ENCODE peak calls at places on chromosomes 13 and 19, in five cellular contexts. V is SK-N-SH, I is K562, N is IMR-90, O is GM12878. U is an unnamed sample.

GRCh38 chr19:9839415-9839814 is 4.3 kb downstream of the PIN1 start:
- DNase-seq in V (no peak), I (no peak), N (peak), O (no peak), U (no peak)

GRCh38 chr19:34461375-34462100 is 20.0 kb upstream of the WTIP start:
- DNase-seq in V (no peak), I (no peak), N (peak), O (no peak), U (no peak)

GRCh38 chr13:113756441-113757097 is 2.5 kb upstream of the TMEM255B start:
- DNase-seq in V (no peak), I (no peak), N (peak), O (no peak), U (no peak)

GRCh38 chr19:16376649-16377048 is 52.0 kb downstream of the KLF2 start:
- DNase-seq in V (peak), I (peak), N (no peak), O (no peak), U (peak)

GRCh38 chr13:102136735-102137296 is 265.0 kb downstream of the FGF14 start:
- DNase-seq in V (no peak), I (no peak), N (no peak), O (no peak), U (no peak)

GRCh38 chr19:57664269-57665127 is 4.2 kb upstream of the ZSCAN4 start:
- DNase-seq in V (peak), I (peak), N (peak), O (no peak), U (no peak)

GRCh38 chr19:50510700-50511068 is 307 bp downstream of the JOSD2 start:
- DNase-seq in V (no peak), I (no peak), N (no peak), O (no peak), U (no peak)

GRCh38 chr13:44755872-44756271 is 179.7 kb upstream of the TSC22D1 start:
- DNase-seq in V (no peak), I (no peak), N (peak), O (no peak), U (no peak)

GRCh38 chr13:80509264-80509663 is 168.3 kb upstream of the SPRY2 start:
- DNase-seq in V (no peak), I (no peak), N (no peak), O (no peak), U (no peak)

GRCh38 chr13:20159646-20160345 is 1.1 kb downstream of the GJA3 start:
- DNase-seq in V (no peak), I (no peak), N (peak), O (no peak), U (no peak)

GRCh38 chr19:28497137-28497536 is 715.8 kb downstream of the UQCRFS1 start:
- DNase-seq in V (no peak), I (no peak), N (no peak), O (no peak), U (no peak)

GRCh38 chr19:36573948-36574726 is 1.0 kb upstream of the ZNF529 start:
- DNase-seq in V (no peak), I (peak), N (peak), O (no peak), U (no peak)

GRCh38 chr13:110415669-110416068 is 108.6 kb downstream of the COL4A2 start:
- DNase-seq in V (no peak), I (peak), N (peak), O (no peak), U (peak)

GRCh38 chr13:30656178-30656577 is 38.5 kb downstream of the USPL1 start:
- DNase-seq in V (no peak), I (no peak), N (no peak), O (no peak), U (no peak)

GRCh38 chr19:11046608-11047354 is 42.5 kb upstream of the LDLR start:
- DNase-seq in V (no peak), I (no peak), N (no peak), O (peak), U (no peak)

GRCh38 chr19:14428882-14429416 is 4.2 kb upstream of the PKN1 start:
- DNase-seq in V (no peak), I (no peak), N (no peak), O (no peak), U (no peak)

GRCh38 chr13:47459512-47459911 is 541.6 kb downstream of the SUCLA2 start:
- DNase-seq in V (peak), I (no peak), N (peak), O (no peak), U (no peak)

GRCh38 chr19:39409207-39409885 is 2.7 kb downstream of the ZFP36 start:
- DNase-seq in V (peak), I (peak), N (peak), O (no peak), U (peak)

GRCh38 chr13:91719033-91719432 is 320.6 kb downstream of the GPC5 start:
- DNase-seq in V (no peak), I (peak), N (peak), O (no peak), U (no peak)

GRCh38 chr19:15616183-15616582 is 1.2 kb downstream of the CYP4F8 start:
- DNase-seq in V (no peak), I (no peak), N (no peak), O (no peak), U (no peak)

GRCh38 chr13:48131481-48131992 is 36.6 kb upstream of the MED4 start:
- DNase-seq in V (no peak), I (no peak), N (no peak), O (no peak), U (no peak)

DNA sequence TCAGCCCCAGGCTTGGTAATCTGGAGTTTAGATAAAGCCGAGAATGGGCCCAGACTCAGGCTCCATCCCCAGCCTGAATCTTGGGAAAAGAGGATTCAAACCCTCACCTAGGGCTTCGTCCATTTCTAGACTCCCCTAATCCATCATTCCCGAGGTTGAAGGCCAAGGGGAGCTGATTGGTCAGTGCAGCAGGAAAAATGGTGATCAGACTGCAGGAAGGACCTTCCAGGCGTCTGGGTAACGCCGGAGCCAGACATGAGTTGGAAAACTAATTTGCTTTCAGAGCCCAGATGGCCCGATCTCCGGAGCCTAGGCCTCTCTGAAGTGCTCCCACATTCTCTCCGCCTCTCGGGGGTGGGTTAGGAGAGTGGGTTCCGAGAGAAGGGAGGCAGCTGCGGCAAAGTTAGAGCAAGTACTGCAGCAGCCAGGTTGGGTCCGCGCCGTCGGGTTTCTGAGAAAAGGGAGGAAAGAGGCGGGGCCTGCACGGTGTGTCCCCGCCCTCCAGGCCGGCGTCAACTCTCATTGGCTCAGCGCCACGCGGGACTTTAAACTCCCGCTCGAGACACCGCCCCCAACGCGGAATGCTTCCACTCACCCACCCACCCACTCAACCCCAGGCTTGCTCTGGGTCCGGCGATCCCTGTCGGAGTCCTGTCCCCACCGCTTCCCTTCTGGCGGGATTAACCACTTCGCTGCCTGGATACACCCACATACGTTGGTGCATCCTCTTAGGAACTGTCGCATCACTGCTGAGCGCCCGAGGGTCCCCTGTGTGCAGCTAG is 788 bp upstream of the RTBDN start:
- DNase-seq in V (peak), I (peak), N (no peak), O (no peak), U (peak)
- TF ChIP-seq RCOR1 in V (no peak), I (no peak), N (no peak), O (no peak), U (no peak)

DNA sequence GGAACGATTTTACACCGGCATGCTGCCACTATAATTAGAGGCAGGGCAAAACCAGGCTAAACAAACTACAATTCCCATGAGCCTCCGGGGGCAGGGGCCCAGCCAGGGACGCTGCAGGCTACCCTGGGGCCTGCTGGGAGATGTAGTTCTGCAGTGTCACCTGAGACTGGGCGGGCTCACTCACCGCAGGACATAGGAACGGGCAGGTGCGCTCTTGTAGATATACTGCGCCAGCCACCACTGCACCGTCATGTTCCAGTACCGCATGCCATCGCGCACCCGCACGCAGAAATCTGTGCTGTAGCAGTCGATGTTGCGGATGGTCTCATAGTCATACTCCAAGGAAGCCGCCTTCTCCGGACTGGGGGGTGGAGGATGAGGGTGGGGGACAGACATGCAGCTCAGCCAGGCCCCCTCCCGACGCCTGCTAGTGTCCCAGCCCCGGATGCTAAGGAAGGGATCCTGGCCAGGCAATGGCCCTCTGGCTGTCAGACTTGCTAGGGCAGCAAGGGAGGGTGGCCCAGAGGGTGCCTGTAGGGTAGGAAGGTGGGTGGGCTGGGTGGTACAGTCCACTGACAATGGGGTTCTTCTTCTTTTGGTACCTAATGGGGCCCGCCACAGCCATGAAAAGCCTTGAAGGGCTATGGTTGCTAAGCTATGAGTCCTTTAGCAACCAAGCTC is 5.8 kb upstream of the TMC4 start:
- DNase-seq in V (peak), I (peak), N (no peak), O (no peak), U (no peak)
- TF ChIP-seq RCOR1 in V (no peak), I (no peak), N (no peak), O (no peak), U (no peak)

GRCh38 chr13:52670726-52671125 is 18.1 kb downstream of the SUGT1 start:
- DNase-seq in V (no peak), I (no peak), N (no peak), O (no peak), U (no peak)

GRCh38 chr13:52659340-52659739 is 6.7 kb downstream of the SUGT1 start:
- DNase-seq in V (no peak), I (no peak), N (no peak), O (no peak), U (no peak)

GRCh38 chr13:52664269-52664668 is 11.6 kb downstream of the SUGT1 start:
- DNase-seq in V (no peak), I (no peak), N (no peak), O (no peak), U (no peak)

GRCh38 chr13:52669677-52670076 is 17.0 kb downstream of the SUGT1 start:
- DNase-seq in V (no peak), I (no peak), N (no peak), O (no peak), U (no peak)

DNA sequence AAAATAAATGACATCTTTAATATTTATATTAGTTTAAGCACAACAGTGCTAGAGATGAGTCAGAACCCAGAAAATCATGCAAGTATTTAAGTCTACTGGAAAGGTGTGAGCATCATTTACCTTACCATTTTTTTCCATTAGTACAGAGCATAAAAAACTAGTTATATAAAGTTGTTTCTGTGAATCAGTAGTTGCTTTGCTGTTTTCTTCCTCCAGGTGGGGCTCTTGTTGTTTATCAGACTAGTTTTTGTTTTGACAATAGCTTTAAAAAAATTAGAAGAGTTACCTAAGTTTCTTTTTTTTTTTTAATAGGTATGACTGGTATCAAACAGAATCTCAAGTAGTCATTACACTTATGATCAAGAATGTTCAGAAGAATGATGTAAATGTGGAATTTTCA is 12.7 kb downstream of the SUGT1 start:
- DNase-seq in V (peak), I (no peak), N (peak), O (no peak), U (peak)
- TF ChIP-seq RCOR1 in V (no peak), I (no peak), N (no peak), O (no peak), U (no peak)

GRCh38 chr19:4573682-4574081 is 14.2 kb upstream of the SEMA6B start:
- DNase-seq in V (no peak), I (no peak), N (no peak), O (no peak), U (no peak)

GRCh38 chr19:4577020-4577782 is 17.7 kb upstream of the SEMA6B start:
- DNase-seq in V (peak), I (peak), N (no peak), O (no peak), U (peak)

GRCh38 chr19:4578552-4579248 is 19.2 kb upstream of the SEMA6B start:
- DNase-seq in V (peak), I (no peak), N (no peak), O (no peak), U (no peak)

GRCh38 chr19:4575978-4576933 is 16.8 kb upstream of the SEMA6B start:
- DNase-seq in V (peak), I (peak), N (peak), O (no peak), U (peak)

DNA sequence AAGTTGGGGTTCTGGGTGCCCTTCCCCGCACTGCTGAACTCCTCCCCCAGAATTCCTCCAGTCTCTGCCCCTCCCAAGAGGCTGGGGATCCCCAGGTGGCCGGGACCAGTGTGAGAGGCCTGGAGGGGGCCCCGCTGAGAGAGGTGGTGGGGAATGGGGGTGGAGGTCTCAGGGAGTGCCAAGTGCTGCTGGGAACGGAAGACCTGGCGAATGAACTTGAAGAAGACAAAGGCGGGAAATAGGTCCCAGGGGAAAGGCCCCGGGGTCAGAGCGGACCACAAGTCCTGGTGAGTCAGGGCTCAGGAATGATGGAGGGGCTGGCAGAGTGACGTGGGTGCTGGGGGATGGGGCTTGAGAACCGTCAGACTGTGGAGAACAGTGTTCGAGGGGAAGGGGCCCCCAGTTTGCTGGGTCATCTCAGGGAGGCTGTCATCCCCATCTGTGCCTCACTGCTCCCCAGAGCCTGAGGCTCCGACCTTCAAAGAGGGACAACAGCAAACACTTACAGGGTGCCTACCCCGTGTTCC is 15.8 kb upstream of the SEMA6B start:
- DNase-seq in V (peak), I (peak), N (peak), O (no peak), U (peak)
- TF ChIP-seq RCOR1 in V (no peak), I (no peak), N (no peak), O (no peak), U (no peak)

GRCh38 chr19:4847190-4847973 is 15.9 kb upstream of the TICAM1 start:
- DNase-seq in V (no peak), I (no peak), N (no peak), O (no peak), U (no peak)

GRCh38 chr19:4841366-4841704 is 9.8 kb upstream of the TICAM1 start:
- DNase-seq in V (no peak), I (no peak), N (no peak), O (no peak), U (no peak)

GRCh38 chr19:4849019-4849418 is 17.5 kb upstream of the TICAM1 start:
- DNase-seq in V (no peak), I (no peak), N (no peak), O (no peak), U (no peak)

GRCh38 chr19:4843647-4843965 is 12.1 kb upstream of the TICAM1 start:
- DNase-seq in V (no peak), I (no peak), N (no peak), O (no peak), U (no peak)

DNA sequence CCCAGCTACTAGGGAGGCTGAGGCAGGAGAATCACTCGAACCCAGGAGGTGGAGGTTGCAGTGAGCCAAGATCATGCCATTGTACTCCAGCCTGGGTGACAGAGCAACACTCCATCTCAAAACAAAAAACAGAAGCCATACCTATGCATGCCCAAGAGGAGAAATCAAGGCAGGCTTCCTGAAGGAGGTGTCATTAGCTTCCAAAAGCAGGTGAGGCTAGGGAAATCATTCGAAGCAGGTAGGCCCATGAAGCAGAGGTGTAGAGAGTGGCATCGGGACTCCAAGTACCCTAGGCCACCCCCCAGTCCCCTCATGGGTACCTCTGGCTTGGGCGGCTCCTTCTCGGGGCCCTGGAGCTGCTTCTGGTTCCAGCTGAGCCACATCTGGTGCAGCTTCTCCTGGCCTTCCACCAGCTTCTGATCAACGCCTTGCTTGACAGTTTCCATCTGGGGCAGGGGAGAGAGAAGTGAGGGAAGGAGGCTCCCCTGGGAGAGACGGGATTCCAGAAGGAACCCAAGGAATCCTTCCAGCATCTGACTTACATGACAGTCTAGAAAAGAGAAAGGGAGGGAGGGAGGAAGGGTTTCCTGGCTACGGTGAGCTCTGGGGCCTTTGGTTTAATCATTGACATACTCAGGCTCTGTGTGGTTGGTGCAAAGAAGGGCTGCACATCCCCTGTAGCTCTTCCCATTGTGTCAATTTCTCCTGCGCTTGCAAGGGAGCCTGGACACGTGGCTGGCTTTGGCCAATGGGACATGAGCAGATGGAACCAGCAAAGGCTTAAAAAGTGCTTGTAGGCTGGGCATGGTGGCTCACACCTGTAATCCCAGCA is 13.1 kb upstream of the TICAM1 start:
- DNase-seq in V (no peak), I (no peak), N (peak), O (no peak), U (peak)
- TF ChIP-seq RCOR1 in V (no peak), I (no peak), N (no peak), O (no peak), U (no peak)

DNA sequence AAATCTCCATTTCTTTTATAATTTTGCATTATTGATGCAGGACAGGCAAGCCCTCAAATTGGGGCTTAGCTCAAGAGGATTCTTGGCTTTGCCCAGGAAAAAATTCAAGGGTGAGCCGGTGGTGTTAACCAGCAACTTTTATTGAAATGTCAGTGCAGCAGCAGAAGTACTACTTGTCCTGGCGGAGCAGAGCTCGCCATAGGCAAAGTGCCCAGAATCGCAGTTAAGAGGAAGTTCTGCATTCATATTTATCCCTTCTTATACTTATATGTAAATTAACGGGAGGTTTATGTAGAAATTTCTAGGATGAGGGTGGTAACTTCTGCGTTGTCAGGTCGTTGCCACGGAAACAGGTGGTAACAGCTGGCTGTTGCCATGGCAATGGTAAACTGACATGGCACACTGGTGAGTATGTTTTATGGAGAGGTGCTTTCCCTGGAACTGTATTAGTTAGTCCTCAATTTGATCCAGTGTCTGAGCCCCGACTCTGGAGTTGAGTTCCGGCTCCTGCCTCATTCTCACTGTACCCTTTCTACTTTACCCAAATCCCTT is 2494.8 kb upstream of the PCDH20 start:
- DNase-seq in V (no peak), I (no peak), N (peak), O (no peak), U (peak)
- TF ChIP-seq RCOR1 in V (no peak), I (no peak), N (no peak), O (no peak), U (no peak)